ENCODE peak calls at places on chromosomes 3 and 15, in seven cellular contexts. H, C, W, N, J, K and S are unnamed samples.
A peak's percentile ranks its signal among the peaks of the same experiment; 100 is the strongest.

GRCh38 chr3:33355611-33356010 is 78.4 kb downstream of the FBXL2 start:
- DNase-seq in C (no peak), H (no peak), J (no peak), N (peak; percentile 63), K (no peak), W (peak; percentile 61), S (no peak)

GRCh38 chr3:195700319-195700718 is 20.5 kb upstream of the MUC20 start:
- DNase-seq in H (no peak), J (no peak), C (no peak), K (no peak), N (no peak), W (no peak), S (no peak)

GRCh38 chr15:77034620-77035467 is 36.1 kb downstream of the TSPAN3 start:
- DNase-seq in N (no peak), H (no peak), C (peak; percentile 91), W (no peak), J (peak; percentile 58), K (no peak), S (no peak)

GRCh38 chr3:177482048-177482741 is 284.9 kb upstream of the TBL1XR1 start:
- DNase-seq in N (no peak), W (no peak), C (no peak), H (no peak), J (no peak), K (no peak), S (no peak)

GRCh38 chr15:90921887-90922286 is 10.5 kb downstream of the HDDC3 start:
- DNase-seq in N (no peak), H (no peak), K (no peak), W (no peak), C (no peak), J (no peak), S (no peak)

GRCh38 chr3:60856299-60857046 is 394.8 kb downstream of the FHIT start:
- DNase-seq in H (no peak), W (no peak), K (peak; percentile 5), J (no peak), N (no peak), C (no peak), S (no peak)

GRCh38 chr3:66582721-66583141 is 81.9 kb upstream of the LRIG1 start:
- DNase-seq in W (no peak), J (no peak), N (no peak), H (no peak), K (no peak), C (no peak), S (no peak)

GRCh38 chr3:160193644-160194192 is 31.5 kb upstream of the C3orf80 start:
- DNase-seq in H (no peak), K (no peak), N (no peak), C (no peak), J (no peak), W (no peak), S (no peak)

GRCh38 chr3:158347966-158348365 is 223.0 kb upstream of the MLF1 start:
- DNase-seq in H (no peak), J (no peak), C (no peak), W (peak; percentile 11), N (no peak), K (no peak), S (no peak)

GRCh38 chr3:170076715-170077238 is 39.0 kb downstream of the GPR160 start:
- DNase-seq in C (no peak), J (no peak), W (peak; percentile 90), K (peak; percentile 60), N (no peak), H (no peak), S (no peak)

GRCh38 chr15:68204776-68205557 is at the start of gene CALML4:
- DNase-seq in H (no peak), J (no peak), K (no peak), W (no peak), N (no peak), C (no peak), S (no peak)

GRCh38 chr3:124486324-124486723 is 243.9 kb upstream of the UMPS start:
- DNase-seq in K (no peak), N (peak; percentile 23), W (no peak), C (no peak), J (no peak), H (no peak), S (no peak)

GRCh38 chr3:167350245-167350862 is 29.7 kb downstream of the ZBBX start:
- DNase-seq in H (peak; percentile 70), W (no peak), C (no peak), K (peak; percentile 44), J (no peak), N (peak; percentile 37), S (peak; percentile 29)

GRCh38 chr3:148697311-148698189 is at the start of gene AGTR1:
- DNase-seq in H (peak; percentile 69), C (peak; percentile 79), N (peak; percentile 86), K (peak; percentile 42), J (peak; percentile 90), W (peak; percentile 24), S (peak; percentile 68)

GRCh38 chr3:111768571-111769100 is 90.4 kb upstream of the PHLDB2 start:
- DNase-seq in N (no peak), K (peak; percentile 76), C (no peak), H (no peak), W (peak; percentile 91), J (no peak), S (no peak)

GRCh38 chr15:90603893-90604292 is 74.2 kb downstream of the CRTC3 start:
- DNase-seq in C (no peak), K (no peak), W (no peak), J (no peak), N (no peak), H (peak; percentile 19), S (no peak)

GRCh38 chr3:80355144-80355543 is 587.3 kb upstream of the ROBO1 start:
- DNase-seq in W (no peak), K (no peak), C (no peak), J (no peak), H (no peak), N (no peak), S (no peak)

GRCh38 chr15:47292638-47293037 is 424.7 kb upstream of the SEMA6D start:
- DNase-seq in H (no peak), C (no peak), J (no peak), N (no peak), W (no peak), K (no peak), S (no peak)

GRCh38 chr15:65286069-65286703 is 497 bp downstream of the PARP16 start:
- DNase-seq in K (peak; percentile 44), C (peak; percentile 86), W (no peak), J (no peak), H (peak; percentile 68), N (no peak), S (peak; percentile 69)

GRCh38 chr3:194905696-194906095 is 220.0 kb downstream of the FAM43A start:
- DNase-seq in H (no peak), C (no peak), J (no peak), N (no peak), W (peak; percentile 31), K (peak; percentile 66), S (no peak)

GRCh38 chr3:138943724-138944131 is 3.2 kb downstream of the FOXL2 start:
- DNase-seq in H (no peak), J (no peak), N (peak; percentile 43), C (no peak), K (peak; percentile 55), W (no peak), S (no peak)

GRCh38 chr3:129793947-129794318 is 99.6 kb downstream of the TMCC1 start:
- DNase-seq in N (peak; percentile 61), W (no peak), C (no peak), J (peak; percentile 38), K (peak; percentile 13), H (no peak), S (peak; percentile 51)

GRCh38 chr3:86986666-86987420 is 4.1 kb downstream of the VGLL3 start:
- DNase-seq in W (peak; percentile 65), H (peak; percentile 26), N (no peak), K (peak; percentile 40), C (no peak), J (no peak), S (no peak)

GRCh38 chr3:19891740-19892139 is 42.3 kb downstream of the EFHB start:
- DNase-seq in H (peak; percentile 76), K (peak; percentile 28), W (peak; percentile 61), N (no peak), J (no peak), C (no peak), S (no peak)

GRCh38 chr15:101008158-101009139 is 89.3 kb downstream of the LRRK1 start:
- DNase-seq in H (peak; percentile 94), K (peak; percentile 79), W (peak; percentile 66), J (peak; percentile 92), C (peak; percentile 99), N (peak; percentile 85), S (peak; percentile 77)

GRCh38 chr3:12993623-12994356 is 79.4 kb downstream of the IQSEC1 start:
- DNase-seq in J (peak; percentile 55), K (peak; percentile 40), W (no peak), C (peak; percentile 75), N (peak; percentile 63), H (peak; percentile 55), S (no peak)
- H3K9ac ChIP-seq in J (peak overlapping the region; percentile 2), K (peak overlapping the region; percentile 91), W (peak overlapping the region; percentile 70), C (peak overlapping the region; percentile 30), N (peak overlapping the region; percentile 69), H (peak overlapping the region; percentile 10), S (peak overlapping the region; percentile 89)

GRCh38 chr3:50138266-50139230 is 16.6 kb upstream of the SEMA3F start:
- DNase-seq in K (no peak), C (peak; percentile 71), H (no peak), N (peak; percentile 89), W (no peak), J (peak; percentile 63), S (no peak)
- H3K4me2 ChIP-seq in K (no peak overlapping the region), C (peak overlapping the region; percentile 70), H (no peak overlapping the region), N (peak overlapping the region; percentile 78), W (peak overlapping the region; percentile 21), J (peak overlapping the region; percentile 41), S (peak overlapping the region; percentile 51)

DNA sequence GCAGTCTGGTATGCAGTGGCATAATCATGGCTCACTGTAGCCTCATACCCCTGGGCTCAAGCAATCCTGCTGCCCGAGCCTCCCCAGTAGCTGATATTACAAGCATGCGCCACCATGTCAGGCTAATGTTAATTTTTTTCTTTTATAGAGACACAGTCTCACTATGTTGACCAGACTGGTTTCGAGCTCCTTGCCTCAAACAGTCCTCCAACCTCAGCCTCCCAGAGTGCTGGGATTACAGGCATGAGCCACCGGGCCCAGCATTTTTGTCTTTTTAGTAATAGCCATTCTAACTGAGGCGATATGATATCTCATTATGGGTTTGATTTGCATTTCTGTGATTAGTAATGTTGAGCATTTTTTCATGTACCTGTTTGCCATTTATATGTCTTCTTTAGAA is 39.0 kb downstream of the CCDC66 start:
- DNase-seq in N (no peak), C (no peak), H (peak; percentile 83), K (no peak), W (no peak), J (no peak), S (no peak)
- H2BK5ac ChIP-seq in N (no peak overlapping the region), C (no peak overlapping the region), H (no peak overlapping the region), K (no peak overlapping the region), W (no peak overlapping the region), J (no peak overlapping the region), S (no peak overlapping the region)

DNA sequence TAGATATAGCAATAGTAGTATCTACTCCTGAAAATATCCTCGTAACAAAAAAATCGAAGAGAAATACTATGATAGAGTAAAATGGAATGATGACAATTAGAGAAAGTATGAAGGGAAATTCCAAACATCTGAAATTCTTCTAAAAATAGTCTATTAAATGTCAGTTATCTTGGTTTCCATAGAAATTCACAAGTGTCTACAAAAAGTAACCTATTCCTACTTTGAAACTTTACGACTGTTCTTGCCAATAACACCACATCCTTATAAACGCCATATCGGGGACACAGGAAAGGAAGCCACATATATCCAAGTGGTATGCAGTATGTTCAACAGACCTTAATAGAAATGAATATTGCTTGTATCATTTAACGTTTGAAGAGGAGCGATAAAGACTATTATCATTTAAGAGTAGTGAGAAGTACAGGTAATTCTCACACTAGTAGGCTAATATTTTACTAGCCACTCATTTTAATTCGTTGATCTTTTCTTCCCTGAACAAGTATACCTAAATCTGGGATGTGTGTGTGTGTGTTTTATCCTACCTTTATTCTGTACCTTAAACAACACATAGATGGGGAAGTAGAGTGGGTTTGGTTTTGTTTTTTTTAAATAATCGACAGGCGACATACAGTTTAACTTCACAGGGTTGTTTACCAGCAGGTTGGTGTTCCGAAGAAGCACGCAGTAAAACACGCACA is 1.2 kb downstream of the GPR176 start:
- DNase-seq in W (peak; percentile 93), H (peak; percentile 80), N (no peak), K (peak; percentile 89), J (no peak), C (no peak), S (no peak)
- H3K9ac ChIP-seq in W (peak overlapping the region; percentile 86), H (no peak overlapping the region), N (peak overlapping the region; percentile 71), K (peak overlapping the region; percentile 97), J (peak overlapping the region; percentile 57), C (peak overlapping the region; percentile 84), S (no peak overlapping the region)